ENCODE peak calls at places on chromosomes 2 and 18, in four cellular contexts. S is HepG2, V is K562, E is HCT116. G is an unnamed sample.

GRCh38 chr18:33804258-33804657 is 226.2 kb downstream of the ASXL3 start:
- DNase-seq in E (no peak), S (no peak), V (peak), G (no peak)

GRCh38 chr2:112312821-112313220 is 37.4 kb downstream of the ZC3H6 start:
- DNase-seq in V (no peak), E (no peak), S (no peak), G (no peak)

GRCh38 chr2:12005886-12006681 is 259.7 kb downstream of the LPIN1 start:
- DNase-seq in V (peak), E (no peak), S (no peak), G (no peak)

GRCh38 chr2:68813596-68813995 is 57.6 kb downstream of the BMP10 start:
- DNase-seq in E (no peak), V (no peak), S (no peak), G (no peak)

GRCh38 chr18:48119204-48119603 is 188.7 kb upstream of the SMAD2 start:
- DNase-seq in S (no peak), V (no peak), E (no peak), G (no peak)

GRCh38 chr2:169013628-169014026 is 17.5 kb downstream of the ABCB11 start:
- DNase-seq in E (no peak), V (no peak), S (no peak), G (no peak)

GRCh38 chr2:24469148-24469547 is 21.9 kb upstream of the NCOA1 start:
- DNase-seq in V (no peak), E (no peak), S (no peak), G (no peak)

GRCh38 chr2:98372121-98372520 is 25.9 kb downstream of the CNGA3 start:
- DNase-seq in V (no peak), S (no peak), E (no peak), G (no peak)

GRCh38 chr2:214484701-214485100 is 73.8 kb downstream of the VWC2L start:
- DNase-seq in E (no peak), V (no peak), S (no peak), G (no peak)

GRCh38 chr2:241910604-241911520 is 41.3 kb downstream of the RTP5 start:
- DNase-seq in S (no peak), E (no peak), V (no peak), G (no peak)

GRCh38 chr2:213220967-213221603 is 63.2 kb upstream of the SPAG16 start:
- DNase-seq in S (no peak), V (no peak), E (no peak), G (no peak)

GRCh38 chr18:76983613-76984051 is 149.0 kb downstream of the MBP start:
- DNase-seq in S (no peak), V (no peak), E (no peak), G (no peak)

GRCh38 chr18:74519320-74520095 is 14.8 kb upstream of the CNDP1 start:
- DNase-seq in V (no peak), S (no peak), E (no peak), G (no peak)

GRCh38 chr2:38740851-38741541 is 10.2 kb downstream of the SRSF7 start:
- DNase-seq in S (peak), V (peak), E (no peak), G (no peak)

GRCh38 chr2:202314116-202314515 is 48.6 kb downstream of the NOP58 start:
- DNase-seq in S (no peak), V (no peak), E (no peak), G (no peak)

GRCh38 chr2:35708411-35708810 is 647.2 kb upstream of the CRIM1 start:
- DNase-seq in E (no peak), S (no peak), V (no peak), G (no peak)

GRCh38 chr2:168564641-168565040 is 108.6 kb downstream of the CERS6 start:
- DNase-seq in S (no peak), E (no peak), V (no peak), G (no peak)

GRCh38 chr2:53202063-53202462 is 565.5 kb upstream of the CHAC2 start:
- DNase-seq in E (peak), V (no peak), S (peak), G (peak)

GRCh38 chr2:223549215-223549614 is 52.9 kb downstream of the SCG2 start:
- DNase-seq in V (no peak), S (peak), E (peak), G (no peak)

GRCh38 chr2:2938481-2938880 is 439.1 kb downstream of the EIPR1 start:
- DNase-seq in E (no peak), V (no peak), S (no peak), G (no peak)

GRCh38 chr2:35846-36245 is 10.5 kb downstream of the FAM110C start:
- DNase-seq in S (no peak), E (no peak), V (no peak), G (no peak)

GRCh38 chr2:121078869-121079268 is 206.1 kb downstream of the TFCP2L1 start:
- DNase-seq in V (no peak), E (no peak), S (peak), G (no peak)
- TF ChIP-seq TCF7L2 in V (no peak), E (no peak), S (no peak), G (no peak)

GRCh38 chr2:42906557-42907380 is 114.4 kb upstream of the HAAO start:
- DNase-seq in V (peak), S (no peak), E (no peak), G (no peak)

GRCh38 chr2:42904576-42904876 is 112.1 kb upstream of the HAAO start:
- DNase-seq in S (no peak), V (no peak), E (no peak), G (no peak)

GRCh38 chr2:42903821-42904575 is 111.6 kb upstream of the HAAO start:
- DNase-seq in E (no peak), S (no peak), V (no peak), G (no peak)

GRCh38 chr2:42906115-42906556 is 113.8 kb upstream of the HAAO start:
- DNase-seq in V (no peak), S (no peak), E (no peak), G (no peak)

DNA sequence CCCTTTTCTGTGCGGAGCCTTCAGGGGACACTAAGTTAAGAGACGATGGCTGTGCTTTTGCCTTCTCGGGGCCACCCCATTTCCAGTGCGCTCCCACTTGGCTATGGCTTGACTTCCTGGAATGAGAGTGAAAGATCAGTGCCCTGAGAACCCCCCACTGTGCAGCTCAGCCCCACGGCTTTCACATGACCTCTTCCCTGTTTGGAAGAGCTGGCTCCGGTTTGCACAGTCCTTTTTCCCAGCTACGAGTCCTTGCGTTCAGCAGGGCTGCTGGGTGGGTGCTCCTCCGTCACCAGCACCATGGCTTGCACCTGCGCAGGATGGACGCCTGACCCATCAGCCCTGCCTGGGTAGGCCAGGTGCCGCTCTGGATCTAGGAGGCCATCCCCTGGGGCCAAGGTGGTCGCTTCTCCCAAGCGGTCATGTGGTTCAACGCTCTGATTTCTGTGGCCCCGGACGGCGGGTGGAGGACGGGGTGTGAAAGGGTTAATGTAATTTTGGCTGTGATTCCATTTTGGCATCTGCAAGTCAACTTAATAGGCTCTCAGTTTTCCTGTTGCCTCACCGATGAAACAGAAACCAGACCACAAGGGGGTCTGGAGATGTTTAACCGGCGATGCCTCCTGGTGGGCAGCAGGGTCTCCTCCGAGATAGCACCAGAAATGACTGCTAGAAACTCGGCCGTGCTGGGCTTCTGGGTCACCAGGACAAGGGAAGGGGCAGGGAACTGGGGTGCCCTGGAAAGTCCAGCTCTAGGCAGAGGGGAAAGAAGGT is 113.1 kb upstream of the HAAO start:
- DNase-seq in E (no peak), V (no peak), S (peak), G (no peak)
- TF ChIP-seq CTCF in E (no peak), V (no peak), S (peak), G (no peak)

GRCh38 chr18:58315739-58316215 is 271.8 kb downstream of the NEDD4L start:
- DNase-seq in E (peak), V (no peak), S (peak), G (no peak)
- TF ChIP-seq TCF7L2 in E (peak), V (no peak), S (no peak), G (no peak)

GRCh38 chr2:232568161-232568560 is 17.7 kb downstream of the EIF4E2 start:
- DNase-seq in V (no peak), S (no peak), E (peak), G (peak)

GRCh38 chr2:232563580-232563979 is 13.1 kb downstream of the EIF4E2 start:
- DNase-seq in V (no peak), E (no peak), S (no peak), G (no peak)

DNA sequence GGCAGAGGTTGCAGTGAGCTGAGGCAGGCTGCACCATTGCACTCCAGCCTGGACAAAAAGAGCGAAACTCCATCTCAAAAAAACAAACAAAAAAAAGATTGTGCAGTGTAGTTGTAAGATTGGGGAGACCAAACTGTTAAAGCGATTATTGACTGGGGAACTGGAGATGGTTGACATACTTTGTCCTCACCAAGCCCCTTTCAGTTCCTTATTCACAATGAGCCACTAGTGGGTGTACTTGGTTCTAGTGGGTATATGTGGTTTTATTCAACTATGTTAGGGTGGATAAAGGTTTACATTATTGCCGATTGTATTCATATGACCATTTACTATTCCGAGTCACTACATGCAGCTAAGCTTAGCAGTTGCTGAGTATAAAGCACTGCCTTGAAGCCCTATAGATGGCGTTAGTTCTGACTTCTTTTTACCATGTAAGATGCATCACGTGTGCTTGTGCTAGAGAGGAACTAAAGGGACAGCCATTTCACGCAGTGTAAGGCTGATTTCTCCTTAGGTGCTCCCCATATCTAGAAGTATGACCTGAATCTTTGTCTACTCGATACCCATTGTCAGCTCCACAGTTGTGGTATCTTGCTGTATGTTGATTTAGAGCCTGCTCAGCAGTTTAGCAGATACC is 12.1 kb downstream of the EIF4E2 start:
- DNase-seq in S (no peak), E (no peak), V (no peak), G (no peak)
- TF ChIP-seq CTCF in S (no peak), E (no peak), V (no peak), G (no peak)

GRCh38 chr18:49447810-49448745 is 12.4 kb downstream of the DYM start:
- DNase-seq in S (peak), E (peak), V (peak), G (no peak)
- TF ChIP-seq TCF7L2 in S (no peak), E (no peak), V (no peak), G (no peak)

DNA sequence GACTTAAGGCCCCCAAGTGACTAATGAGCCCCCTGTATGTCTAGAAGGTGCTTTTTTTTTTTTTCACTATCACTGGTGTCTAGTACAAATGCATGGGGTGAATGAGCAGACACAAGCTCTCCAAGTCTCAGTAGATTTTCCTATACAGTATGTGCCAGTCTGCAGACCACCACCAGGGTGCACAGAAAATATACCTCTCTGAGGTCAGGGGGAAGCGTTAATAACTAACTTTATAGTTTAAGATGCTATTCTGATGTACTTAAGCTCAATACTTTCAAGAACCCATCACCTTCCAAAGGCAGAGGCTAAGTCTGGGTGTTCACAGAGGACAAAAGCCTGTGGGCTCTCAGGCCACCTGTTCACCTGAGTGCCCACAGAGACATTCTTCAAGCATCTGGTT is 534.8 kb downstream of the TNS1 start:
- DNase-seq in E (no peak), S (no peak), V (no peak), G (no peak)
- TF ChIP-seq CTCF in E (peak), S (no peak), V (no peak), G (no peak)